ENCODE peak calls at places on chromosomes 6 and 20, in four cellular contexts. Z, L, P and U are unnamed samples.

GRCh38 chr6:154408906-154409500 is 52.4 kb upstream of the IPCEF1 start:
- DNase-seq in Z (peak; percentile 41), L (no peak), P (no peak), U (no peak)

GRCh38 chr6:34459899-34460593 is 5.8 kb upstream of the PACSIN1 start:
- DNase-seq in Z (no peak), L (no peak), P (peak; percentile 51), U (peak; percentile 71)

GRCh38 chr6:90347411-90347841 is 50.8 kb upstream of the BACH2 start:
- DNase-seq in Z (no peak), L (no peak), P (no peak), U (no peak)

GRCh38 chr6:154350293-154350692 is 6.3 kb downstream of the IPCEF1 start:
- DNase-seq in Z (no peak), L (no peak), P (no peak), U (no peak)

GRCh38 chr6:170269151-170269872 is 21.6 kb downstream of the DLL1 start:
- DNase-seq in Z (no peak), L (no peak), P (peak; percentile 50), U (no peak)

GRCh38 chr6:139373154-139373927 is 1.1 kb downstream of the CITED2 start:
- DNase-seq in Z (peak; percentile 53), L (peak; percentile 51), P (peak; percentile 55), U (peak; percentile 53)

GRCh38 chr20:1180949-1181348 is 3.8 kb downstream of the TMEM74B start:
- DNase-seq in Z (no peak), L (no peak), P (no peak), U (no peak)

GRCh38 chr6:106692112-106692822 is 62.9 kb downstream of the QRSL1 start:
- DNase-seq in Z (no peak), L (no peak), P (no peak), U (no peak)

GRCh38 chr6:98941319-98941718 is 6.4 kb downstream of the FBXL4 start:
- DNase-seq in Z (no peak), L (no peak), P (no peak), U (no peak)

GRCh38 chr6:3751019-3751729 is at the start of gene PXDC1:
- DNase-seq in Z (no peak), L (no peak), P (peak; percentile 46), U (no peak)

GRCh38 chr20:45355209-45355608 is 7.0 kb upstream of the SDC4 start:
- DNase-seq in Z (no peak), L (no peak), P (no peak), U (no peak)

GRCh38 chr6:43054206-43054943 is 724 bp upstream of the CUL7 start:
- DNase-seq in Z (peak; percentile 52), L (no peak), P (no peak), U (no peak)

GRCh38 chr6:163525926-163526325 is 111.4 kb downstream of the QKI start:
- DNase-seq in Z (no peak), L (no peak), P (no peak), U (no peak)

GRCh38 chr6:142855877-142856606 is 88.9 kb downstream of the HIVEP2 start:
- DNase-seq in Z (no peak), L (no peak), P (no peak), U (no peak)

GRCh38 chr20:62367483-62368302 is 581 bp upstream of the LAMA5 start:
- DNase-seq in Z (no peak), L (no peak), P (peak; percentile 53), U (peak; percentile 71)

GRCh38 chr6:149871182-149871581 is 7.0 kb upstream of the LRP11 start:
- DNase-seq in Z (no peak), L (no peak), P (no peak), U (no peak)

GRCh38 chr6:63904844-63905243 is 269.2 kb downstream of the PHF3 start:
- DNase-seq in Z (no peak), L (no peak), P (no peak), U (no peak)

GRCh38 chr20:50303573-50304500 is 113.2 kb downstream of the CEBPB start:
- DNase-seq in Z (peak; percentile 90), L (no peak), P (no peak), U (peak; percentile 81)

GRCh38 chr20:2524435-2525272 is 11.7 kb upstream of the TMC2 start:
- DNase-seq in Z (peak; percentile 90), L (peak; percentile 93), P (peak; percentile 96), U (peak; percentile 92)

GRCh38 chr6:152099816-152100618 is 292.5 kb downstream of the ESR1 start:
- DNase-seq in Z (no peak), L (no peak), P (no peak), U (no peak)

GRCh38 chr6:155157101-155157500 is 106.7 kb upstream of the CLDN20 start:
- DNase-seq in Z (no peak), L (no peak), P (no peak), U (no peak)

GRCh38 chr6:167988945-167989841 is 8.3 kb upstream of the KIF25 start:
- DNase-seq in Z (no peak), L (no peak), P (no peak), U (no peak)

GRCh38 chr6:27139753-27140522 is 107.6 kb upstream of the PRSS16 start:
- DNase-seq in Z (no peak), L (no peak), P (peak; percentile 22), U (peak; percentile 54)

GRCh38 chr6:156587751-156588301 is 189.4 kb upstream of the ARID1B start:
- DNase-seq in Z (no peak), L (no peak), P (no peak), U (no peak)

GRCh38 chr6:82246802-82247633 is 526 bp downstream of the IBTK start:
- DNase-seq in Z (peak; percentile 46), L (no peak), P (peak; percentile 77), U (peak; percentile 79)

GRCh38 chr6:132569170-132569569 is 952 bp upstream of the TAAR6 start:
- DNase-seq in Z (no peak), L (no peak), P (no peak), U (no peak)

GRCh38 chr6:16498957-16499356 is 260.6 kb downstream of the GMPR start:
- DNase-seq in Z (no peak), L (no peak), P (no peak), U (no peak)

GRCh38 chr20:44728835-44729342 is 13.7 kb downstream of the CCN5 start:
- DNase-seq in Z (peak; percentile 54), L (no peak), P (no peak), U (no peak)

GRCh38 chr6:117531346-117531745 is 48.9 kb downstream of the DCBLD1 start:
- DNase-seq in Z (no peak), L (no peak), P (peak; percentile 9), U (no peak)

GRCh38 chr6:106547961-106548453 is 81.3 kb downstream of the RTN4IP1 start:
- DNase-seq in Z (peak; percentile 49), L (no peak), P (no peak), U (no peak)

GRCh38 chr6:29653452-29654038 is 3.3 kb upstream of the MOG start:
- DNase-seq in Z (peak; percentile 41), L (no peak), P (peak; percentile 49), U (peak; percentile 73)

GRCh38 chr20:20520776-20521175 is 152.9 kb downstream of the INSM1 start:
- DNase-seq in Z (no peak), L (no peak), P (no peak), U (no peak)

GRCh38 chr20:10637563-10637962 is 36.2 kb downstream of the JAG1 start:
- DNase-seq in Z (no peak), L (no peak), P (no peak), U (no peak)

GRCh38 chr6:34817337-34817910 is 25.5 kb downstream of the BLTP3A start:
- DNase-seq in Z (no peak), L (no peak), P (no peak), U (no peak)

GRCh38 chr20:62805365-62805710 is 703 bp downstream of the OGFR start:
- DNase-seq in Z (no peak), L (no peak), P (peak; percentile 48), U (peak; percentile 40)

GRCh38 chr20:25668446-25668845 is 28.2 kb downstream of the ZNF337 start:
- DNase-seq in Z (no peak), L (no peak), P (no peak), U (peak; percentile 78)

GRCh38 chr20:3543901-3544507 is 73.2 kb downstream of the ATRN start:
- DNase-seq in Z (no peak), L (no peak), P (no peak), U (no peak)